ENCODE peak calls at places on chromosomes 13 and 19, in eight cellular contexts. One of them, this sample, is unnamed.

GRCh38 chr19:2032296-2032941 is 16.9 kb upstream of the BTBD2 start:
- DNase-seq in heart left ventricle: peak
- DNase-seq in bronchial epithelial cell: peak
- DNase-seq in AG10803: peak
- DNase-seq in OCI-LY7: no peak
- DNase-seq in kidney epithelial cell: peak
- DNase-seq in HFF-Myc: peak
- DNase-seq in H7: peak
- DNase-seq in this sample: no peak

GRCh38 chr19:7265963-7266362 is 28.3 kb downstream of the INSR start:
- DNase-seq in kidney epithelial cell: no peak
- DNase-seq in H7: no peak
- DNase-seq in bronchial epithelial cell: no peak
- DNase-seq in OCI-LY7: no peak
- DNase-seq in heart left ventricle: no peak
- DNase-seq in AG10803: no peak
- DNase-seq in HFF-Myc: no peak
- DNase-seq in this sample: no peak

GRCh38 chr19:54959840-54960239 is 6.3 kb upstream of the NLRP2 start:
- DNase-seq in H7: no peak
- DNase-seq in heart left ventricle: no peak
- DNase-seq in OCI-LY7: peak
- DNase-seq in bronchial epithelial cell: no peak
- DNase-seq in kidney epithelial cell: no peak
- DNase-seq in HFF-Myc: no peak
- DNase-seq in AG10803: no peak
- DNase-seq in this sample: no peak

GRCh38 chr13:100876044-100876403 is 201.4 kb upstream of the TMTC4 start:
- DNase-seq in H7: no peak
- DNase-seq in HFF-Myc: no peak
- DNase-seq in bronchial epithelial cell: no peak
- DNase-seq in heart left ventricle: no peak
- DNase-seq in OCI-LY7: no peak
- DNase-seq in AG10803: no peak
- DNase-seq in kidney epithelial cell: no peak
- DNase-seq in this sample: no peak

GRCh38 chr13:46339035-46339666 is 47.9 kb downstream of the RUBCNL start:
- DNase-seq in heart left ventricle: peak
- DNase-seq in AG10803: peak
- DNase-seq in bronchial epithelial cell: peak
- DNase-seq in HFF-Myc: no peak
- DNase-seq in OCI-LY7: no peak
- DNase-seq in H7: no peak
- DNase-seq in kidney epithelial cell: peak
- DNase-seq in this sample: no peak

GRCh38 chr19:40317338-40317737 is 30.9 kb downstream of the C19orf47 start:
- DNase-seq in H7: no peak
- DNase-seq in kidney epithelial cell: no peak
- DNase-seq in heart left ventricle: no peak
- DNase-seq in OCI-LY7: no peak
- DNase-seq in AG10803: no peak
- DNase-seq in bronchial epithelial cell: no peak
- DNase-seq in HFF-Myc: no peak
- DNase-seq in this sample: no peak

GRCh38 chr19:35106291-35106583 is 9.4 kb upstream of the FXYD3 start:
- DNase-seq in kidney epithelial cell: no peak
- DNase-seq in HFF-Myc: no peak
- DNase-seq in heart left ventricle: no peak
- DNase-seq in H7: no peak
- DNase-seq in bronchial epithelial cell: no peak
- DNase-seq in OCI-LY7: no peak
- DNase-seq in AG10803: no peak
- DNase-seq in this sample: no peak

GRCh38 chr19:5309438-5310204 is 31.0 kb downstream of the PTPRS start:
- DNase-seq in OCI-LY7: no peak
- DNase-seq in heart left ventricle: no peak
- DNase-seq in AG10803: no peak
- DNase-seq in H7: peak
- DNase-seq in kidney epithelial cell: no peak
- DNase-seq in bronchial epithelial cell: no peak
- DNase-seq in HFF-Myc: no peak
- DNase-seq in this sample: no peak

GRCh38 chr13:98761126-98761978 is 8.9 kb upstream of the SLC15A1 start:
- DNase-seq in OCI-LY7: no peak
- DNase-seq in kidney epithelial cell: no peak
- DNase-seq in H7: no peak
- DNase-seq in AG10803: peak
- DNase-seq in HFF-Myc: no peak
- DNase-seq in bronchial epithelial cell: peak
- DNase-seq in heart left ventricle: no peak
- DNase-seq in this sample: peak

GRCh38 chr13:112753868-112754267 is 64.0 kb downstream of the ATP11A start:
- DNase-seq in H7: no peak
- DNase-seq in AG10803: no peak
- DNase-seq in heart left ventricle: no peak
- DNase-seq in kidney epithelial cell: no peak
- DNase-seq in HFF-Myc: no peak
- DNase-seq in OCI-LY7: no peak
- DNase-seq in bronchial epithelial cell: no peak
- DNase-seq in this sample: no peak

GRCh38 chr13:70568571-70568970 is 460.3 kb upstream of the KLHL1 start:
- DNase-seq in heart left ventricle: no peak
- DNase-seq in OCI-LY7: peak
- DNase-seq in bronchial epithelial cell: peak
- DNase-seq in AG10803: peak
- DNase-seq in H7: peak
- DNase-seq in HFF-Myc: no peak
- DNase-seq in kidney epithelial cell: no peak
- DNase-seq in this sample: no peak

GRCh38 chr19:58154287-58154678 is 3.7 kb upstream of the ZNF329 start:
- DNase-seq in kidney epithelial cell: no peak
- DNase-seq in H7: no peak
- DNase-seq in bronchial epithelial cell: peak
- DNase-seq in heart left ventricle: peak
- DNase-seq in HFF-Myc: no peak
- DNase-seq in AG10803: peak
- DNase-seq in OCI-LY7: no peak
- DNase-seq in this sample: peak

GRCh38 chr13:40920826-40921225 is 98.3 kb downstream of the ELF1 start:
- DNase-seq in OCI-LY7: no peak
- DNase-seq in AG10803: no peak
- DNase-seq in H7: no peak
- DNase-seq in HFF-Myc: no peak
- DNase-seq in heart left ventricle: no peak
- DNase-seq in bronchial epithelial cell: no peak
- DNase-seq in kidney epithelial cell: no peak
- DNase-seq in this sample: no peak

GRCh38 chr19:54208784-54209057 is 8.1 kb downstream of the RPS9 start:
- DNase-seq in HFF-Myc: no peak
- DNase-seq in bronchial epithelial cell: no peak
- DNase-seq in H7: no peak
- DNase-seq in kidney epithelial cell: no peak
- DNase-seq in heart left ventricle: no peak
- DNase-seq in OCI-LY7: no peak
- DNase-seq in AG10803: no peak
- DNase-seq in this sample: no peak

GRCh38 chr19:56404705-56405056 is 549 bp downstream of the ZNF583 start:
- DNase-seq in OCI-LY7: no peak
- DNase-seq in bronchial epithelial cell: no peak
- DNase-seq in AG10803: peak
- DNase-seq in HFF-Myc: no peak
- DNase-seq in H7: no peak
- DNase-seq in heart left ventricle: no peak
- DNase-seq in kidney epithelial cell: no peak
- DNase-seq in this sample: no peak

GRCh38 chr13:100511422-100511821 is 77.2 kb downstream of the GGACT start:
- DNase-seq in AG10803: no peak
- DNase-seq in OCI-LY7: no peak
- DNase-seq in bronchial epithelial cell: no peak
- DNase-seq in H7: no peak
- DNase-seq in heart left ventricle: no peak
- DNase-seq in kidney epithelial cell: no peak
- DNase-seq in HFF-Myc: no peak
- DNase-seq in this sample: no peak

GRCh38 chr13:102854675-102855074 is 8.8 kb downstream of the ERCC5 start:
- DNase-seq in heart left ventricle: no peak
- DNase-seq in bronchial epithelial cell: no peak
- DNase-seq in kidney epithelial cell: no peak
- DNase-seq in HFF-Myc: no peak
- DNase-seq in OCI-LY7: no peak
- DNase-seq in AG10803: no peak
- DNase-seq in H7: no peak
- DNase-seq in this sample: no peak

GRCh38 chr13:61901946-61902541 is 486.4 kb upstream of the PCDH20 start:
- DNase-seq in AG10803: no peak
- DNase-seq in bronchial epithelial cell: no peak
- DNase-seq in kidney epithelial cell: no peak
- DNase-seq in OCI-LY7: no peak
- DNase-seq in HFF-Myc: no peak
- DNase-seq in H7: no peak
- DNase-seq in heart left ventricle: no peak
- DNase-seq in this sample: no peak

GRCh38 chr19:47152632-47153031 is 22.0 kb downstream of the SAE1 start:
- DNase-seq in AG10803: no peak
- DNase-seq in H7: no peak
- DNase-seq in HFF-Myc: no peak
- DNase-seq in heart left ventricle: no peak
- DNase-seq in OCI-LY7: no peak
- DNase-seq in bronchial epithelial cell: peak
- DNase-seq in kidney epithelial cell: no peak
- DNase-seq in this sample: no peak

GRCh38 chr19:5775668-5776309 is 8.8 kb downstream of the PRR22 start:
- DNase-seq in H7: peak
- DNase-seq in AG10803: peak
- DNase-seq in heart left ventricle: no peak
- DNase-seq in HFF-Myc: peak
- DNase-seq in kidney epithelial cell: no peak
- DNase-seq in OCI-LY7: no peak
- DNase-seq in bronchial epithelial cell: peak
- DNase-seq in this sample: peak

GRCh38 chr13:74696148-74696922 is 562.1 kb upstream of the KLF12 start:
- DNase-seq in HFF-Myc: no peak
- DNase-seq in kidney epithelial cell: no peak
- DNase-seq in OCI-LY7: no peak
- DNase-seq in bronchial epithelial cell: no peak
- DNase-seq in heart left ventricle: no peak
- DNase-seq in AG10803: no peak
- DNase-seq in H7: no peak
- DNase-seq in this sample: no peak

GRCh38 chr13:68808456-68808855 is 1299.2 kb upstream of the ATXN8OS start:
- DNase-seq in kidney epithelial cell: no peak
- DNase-seq in AG10803: no peak
- DNase-seq in bronchial epithelial cell: no peak
- DNase-seq in heart left ventricle: no peak
- DNase-seq in HFF-Myc: no peak
- DNase-seq in OCI-LY7: no peak
- DNase-seq in H7: no peak
- DNase-seq in this sample: no peak

GRCh38 chr13:33761744-33762143 is 56.2 kb upstream of the RFC3 start:
- DNase-seq in HFF-Myc: no peak
- DNase-seq in AG10803: peak
- DNase-seq in H7: peak
- DNase-seq in bronchial epithelial cell: peak
- DNase-seq in OCI-LY7: peak
- DNase-seq in heart left ventricle: no peak
- DNase-seq in kidney epithelial cell: no peak
- DNase-seq in this sample: no peak

GRCh38 chr19:58380037-58380735 is 644 bp downstream of the ZNF837 start:
- DNase-seq in kidney epithelial cell: no peak
- DNase-seq in heart left ventricle: no peak
- DNase-seq in OCI-LY7: no peak
- DNase-seq in bronchial epithelial cell: no peak
- DNase-seq in HFF-Myc: no peak
- DNase-seq in AG10803: no peak
- DNase-seq in H7: no peak
- DNase-seq in this sample: no peak

GRCh38 chr19:51467864-51468544 is 9.8 kb upstream of the SIGLEC8 start:
- DNase-seq in HFF-Myc: no peak
- DNase-seq in H7: no peak
- DNase-seq in OCI-LY7: no peak
- DNase-seq in bronchial epithelial cell: no peak
- DNase-seq in AG10803: no peak
- DNase-seq in heart left ventricle: no peak
- DNase-seq in kidney epithelial cell: no peak
- DNase-seq in this sample: no peak

GRCh38 chr13:107458269-107458668 is 757.1 kb downstream of the LIG4 start:
- DNase-seq in OCI-LY7: no peak
- DNase-seq in heart left ventricle: no peak
- DNase-seq in bronchial epithelial cell: no peak
- DNase-seq in AG10803: no peak
- DNase-seq in HFF-Myc: no peak
- DNase-seq in H7: no peak
- DNase-seq in kidney epithelial cell: no peak
- DNase-seq in this sample: no peak

GRCh38 chr13:27403727-27404385 is 20.6 kb upstream of the GTF3A start:
- DNase-seq in AG10803: no peak
- DNase-seq in H7: no peak
- DNase-seq in heart left ventricle: no peak
- DNase-seq in kidney epithelial cell: no peak
- DNase-seq in HFF-Myc: no peak
- DNase-seq in bronchial epithelial cell: no peak
- DNase-seq in OCI-LY7: no peak
- DNase-seq in this sample: no peak

GRCh38 chr19:54262470-54262869 is 5.4 kb upstream of the LILRB5 start:
- DNase-seq in OCI-LY7: no peak
- DNase-seq in bronchial epithelial cell: no peak
- DNase-seq in heart left ventricle: no peak
- DNase-seq in H7: no peak
- DNase-seq in kidney epithelial cell: no peak
- DNase-seq in HFF-Myc: no peak
- DNase-seq in AG10803: no peak
- DNase-seq in this sample: no peak

GRCh38 chr19:6048348-6048747 is 62.0 kb downstream of the RFX2 start:
- DNase-seq in OCI-LY7: no peak
- DNase-seq in AG10803: no peak
- DNase-seq in H7: peak
- DNase-seq in heart left ventricle: no peak
- DNase-seq in bronchial epithelial cell: no peak
- DNase-seq in kidney epithelial cell: no peak
- DNase-seq in HFF-Myc: no peak
- DNase-seq in this sample: no peak

GRCh38 chr13:31968473-31968872 is 63.1 kb upstream of the FRY start:
- DNase-seq in AG10803: no peak
- DNase-seq in kidney epithelial cell: no peak
- DNase-seq in HFF-Myc: no peak
- DNase-seq in bronchial epithelial cell: no peak
- DNase-seq in OCI-LY7: no peak
- DNase-seq in heart left ventricle: peak
- DNase-seq in H7: no peak
- DNase-seq in this sample: no peak

GRCh38 chr19:29337029-29337428 is 124.1 kb upstream of the UQCRFS1 start:
- DNase-seq in OCI-LY7: no peak
- DNase-seq in heart left ventricle: no peak
- DNase-seq in HFF-Myc: no peak
- DNase-seq in H7: no peak
- DNase-seq in kidney epithelial cell: no peak
- DNase-seq in bronchial epithelial cell: no peak
- DNase-seq in AG10803: no peak
- DNase-seq in this sample: no peak

GRCh38 chr13:50720856-50721663 is 122.4 kb downstream of the DLEU7 start:
- DNase-seq in HFF-Myc: no peak
- DNase-seq in AG10803: no peak
- DNase-seq in bronchial epithelial cell: peak
- DNase-seq in H7: no peak
- DNase-seq in kidney epithelial cell: no peak
- DNase-seq in OCI-LY7: no peak
- DNase-seq in heart left ventricle: no peak
- DNase-seq in this sample: no peak

GRCh38 chr19:15303105-15303780 is 29.1 kb downstream of the BRD4 start:
- DNase-seq in HFF-Myc: no peak
- DNase-seq in OCI-LY7: no peak
- DNase-seq in kidney epithelial cell: no peak
- DNase-seq in bronchial epithelial cell: no peak
- DNase-seq in H7: no peak
- DNase-seq in heart left ventricle: no peak
- DNase-seq in AG10803: peak
- DNase-seq in this sample: no peak

GRCh38 chr13:60329221-60329983 is 67.6 kb upstream of the TDRD3 start:
- DNase-seq in OCI-LY7: peak
- DNase-seq in AG10803: peak
- DNase-seq in heart left ventricle: no peak
- DNase-seq in HFF-Myc: no peak
- DNase-seq in kidney epithelial cell: no peak
- DNase-seq in bronchial epithelial cell: peak
- DNase-seq in H7: peak
- DNase-seq in this sample: no peak

This sample was measured in AG09309.